ENCODE peak calls at places on chromosomes 11 and 22, in five cellular contexts. B is A549, M is K562, V is H1, Y is HepG2. S is an unnamed sample.

GRCh38 chr11:67504950-67505561 is at the start of gene PITPNM1:
- DNase-seq in Y (peak; percentile 29), V (peak; percentile 88), M (peak; percentile 82), B (peak; percentile 62), S (no peak)

GRCh38 chr11:57800444-57801184 is 39.0 kb downstream of the CTNND1 start:
- DNase-seq in M (peak; percentile 71), V (no peak), Y (peak; percentile 98), B (peak; percentile 88), S (peak; percentile 85)

GRCh38 chr11:69949327-69949726 is 128.8 kb upstream of the ANO1 start:
- DNase-seq in Y (peak; percentile 53), B (peak; percentile 97), V (no peak), M (peak; percentile 41), S (peak; percentile 68)

GRCh38 chr11:12077535-12078280 is 32.7 kb upstream of the MICAL2 start:
- DNase-seq in Y (no peak), B (no peak), V (no peak), M (no peak), S (no peak)

GRCh38 chr11:95917188-95918036 is 6.5 kb downstream of the MTMR2 start:
- DNase-seq in Y (no peak), B (no peak), V (no peak), M (no peak), S (peak; percentile 97)

GRCh38 chr22:39205344-39206021 is 39.3 kb downstream of the PDGFB start:
- DNase-seq in B (peak; percentile 76), Y (peak; percentile 28), M (peak; percentile 52), V (no peak), S (peak; percentile 57)

GRCh38 chr22:41021039-41021654 is 70.0 kb downstream of the RBX1 start:
- DNase-seq in V (peak; percentile 59), B (no peak), M (no peak), Y (no peak), S (no peak)

GRCh38 chr11:58731819-58732218 is at the start of gene GLYAT:
- DNase-seq in V (no peak), B (no peak), M (no peak), Y (peak; percentile 11), S (no peak)

GRCh38 chr11:92409347-92409746 is 184.7 kb downstream of the FAT3 start:
- DNase-seq in Y (no peak), M (no peak), V (no peak), B (no peak), S (no peak)

GRCh38 chr22:38230108-38230825 is 28.5 kb downstream of the MAFF start:
- DNase-seq in M (no peak), V (no peak), Y (peak; percentile 20), B (no peak), S (peak; percentile 85)

GRCh38 chr11:699116-699508 is 3.5 kb downstream of the TMEM80 start:
- DNase-seq in M (no peak), B (no peak), Y (no peak), V (no peak), S (no peak)

GRCh38 chr22:11253000-11253511 is 4274.9 kb upstream of the OR11H1 start:
- DNase-seq in M (no peak), V (no peak), Y (no peak), B (no peak), S (no peak)

GRCh38 chr11:28343304-28344233 is 235.4 kb downstream of the METTL15 start:
- DNase-seq in M (peak; percentile 23), V (no peak), B (peak; percentile 24), Y (peak; percentile 15), S (peak; percentile 90)

GRCh38 chr11:18727499-18728236 is 1.7 kb upstream of the IGSF22 start:
- DNase-seq in M (peak; percentile 76), Y (peak; percentile 48), V (peak; percentile 85), B (peak; percentile 67), S (peak; percentile 41)

GRCh38 chr11:95121687-95122086 is 32.0 kb downstream of the ENDOD1 start:
- DNase-seq in V (no peak), M (no peak), Y (peak; percentile 9), B (no peak), S (no peak)

DNA sequence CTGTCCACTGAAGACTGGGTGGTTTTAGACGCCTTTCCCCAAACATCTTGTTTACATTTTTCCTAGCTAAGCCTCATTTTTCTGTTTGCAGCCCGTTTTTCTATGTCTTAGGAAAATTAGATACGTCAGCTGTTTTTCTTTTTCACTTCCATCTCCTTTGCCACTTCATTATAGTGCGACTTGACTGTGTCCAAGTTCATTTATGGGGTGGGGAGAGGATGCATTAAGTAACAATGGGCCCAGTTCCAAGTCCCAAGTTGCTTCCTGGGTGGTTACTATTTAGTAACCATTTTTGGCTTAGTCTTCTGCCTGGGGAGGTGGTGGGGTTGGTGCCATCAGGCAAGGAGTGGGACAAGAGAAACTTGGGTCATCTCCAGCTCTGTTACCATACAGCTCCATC is 83.0 kb downstream of the TRAF6 start:
- DNase-seq in V (no peak), M (no peak), Y (no peak), B (no peak), S (no peak)
- TF ChIP-seq JUN in V (no peak), M (no peak), Y (no peak), B (no peak), S (no peak)

GRCh38 chr22:27748355-27749168 is 53.0 kb downstream of the MN1 start:
- DNase-seq in Y (no peak), V (peak; percentile 72), M (no peak), B (no peak), S (no peak)

GRCh38 chr22:27747396-27748256 is 53.9 kb downstream of the MN1 start:
- DNase-seq in V (no peak), B (no peak), M (peak; percentile 70), Y (no peak), S (no peak)

GRCh38 chr22:27751277-27752070 is 50.1 kb downstream of the MN1 start:
- DNase-seq in B (no peak), M (no peak), V (no peak), Y (no peak), S (no peak)

GRCh38 chr22:27750866-27751265 is 50.7 kb downstream of the MN1 start:
- DNase-seq in B (no peak), M (no peak), V (no peak), Y (no peak), S (no peak)

GRCh38 chr22:27749597-27750225 is 51.8 kb downstream of the MN1 start:
- DNase-seq in V (no peak), M (no peak), Y (no peak), B (no peak), S (no peak)
- H3K4me1 ChIP-seq in V (peaks cover 15% of the 10 kb centered on the region), M (no peaks in the 10 kb centered on the region), Y (peaks cover 6% of the 10 kb centered on the region), B (peaks cover 18% of the 10 kb centered on the region), S (no peaks in the 10 kb centered on the region)

DNA sequence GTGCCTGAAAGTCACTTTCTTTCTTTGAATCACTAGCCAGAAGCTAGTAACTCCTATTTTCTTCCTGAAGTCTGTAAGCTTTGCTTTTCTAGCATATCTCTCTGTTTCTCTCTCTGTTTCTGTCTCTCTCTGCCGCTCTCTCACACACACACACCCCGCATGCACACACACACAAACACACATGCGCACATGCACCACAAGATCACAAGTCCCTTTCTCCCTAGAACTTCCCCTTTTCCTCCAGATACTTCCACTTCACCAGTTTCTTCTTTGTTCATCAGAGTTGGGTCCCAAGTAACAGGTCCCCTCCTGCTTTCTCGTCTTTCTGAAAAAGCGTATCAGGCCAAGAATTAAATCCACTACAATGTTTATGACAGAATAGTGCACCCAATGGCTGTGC is 148.5 kb upstream of the HSD17B12 start:
- DNase-seq in Y (no peak), V (no peak), B (no peak), M (no peak), S (no peak)
- TF ChIP-seq JUN in Y (no peak), V (no peak), B (no peak), M (no peak), S (no peak)

DNA sequence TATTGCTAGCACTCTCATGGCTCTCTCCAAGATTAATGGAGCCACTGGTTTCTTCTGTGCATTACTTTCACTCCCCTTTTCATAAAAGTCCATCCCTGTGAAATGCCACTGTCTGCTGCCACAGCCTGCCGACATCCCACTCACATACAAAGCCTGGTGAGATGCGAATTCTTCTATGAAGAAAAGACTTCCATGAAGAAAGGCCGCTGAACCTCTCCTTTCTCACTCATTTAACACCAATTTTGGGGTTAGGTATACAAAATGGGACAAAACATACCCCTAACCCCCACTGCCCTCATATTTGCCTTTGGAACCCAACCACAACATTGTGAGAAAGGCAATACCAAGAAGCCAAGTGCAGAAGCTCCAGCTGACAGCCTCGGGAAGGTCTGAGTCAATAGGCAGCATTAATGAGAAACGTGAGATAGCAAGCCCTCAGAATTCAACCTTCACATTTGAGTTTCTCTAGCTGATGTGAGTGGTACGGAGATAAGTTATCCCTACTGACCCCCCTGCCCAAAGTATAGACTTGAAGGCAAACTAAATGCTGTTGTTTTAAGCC is 156.4 kb downstream of the ATG16L2 start:
- DNase-seq in Y (no peak), M (no peak), B (no peak), V (no peak), S (no peak)
- H3K4me1 ChIP-seq in Y (no peaks in the 10 kb centered on the region), M (peaks cover 14% of the 10 kb centered on the region), B (peaks cover 6% of the 10 kb centered on the region), V (no peaks in the 10 kb centered on the region), S (peaks cover 10% of the 10 kb centered on the region)

GRCh38 chr11:45844822-45845573 is 2.3 kb upstream of the CRY2 start:
- DNase-seq in B (no peak), M (no peak), V (no peak), Y (no peak), S (no peak)
- TF ChIP-seq JUN in B (no peak), M (no peak), V (no peak), Y (no peak), S (no peak)

GRCh38 chr22:36010090-36010489 is 18.5 kb downstream of the RBFOX2 start:
- DNase-seq in B (no peak), M (peak; percentile 42), V (peak; percentile 55), Y (no peak), S (no peak)
- H3K4me1 ChIP-seq in B (peaks cover 32% of the 10 kb centered on the region), M (peaks cover 26% of the 10 kb centered on the region), V (peaks cover 3% of the 10 kb centered on the region), Y (peaks cover 23% of the 10 kb centered on the region), S (peaks cover 13% of the 10 kb centered on the region)

S was measured in endothelial cell of umbilical vein.